ENCODE peak calls at places on chromosomes 4 and X, in five cellular contexts. Z, A, P, W and C are unnamed samples.

GRCh38 chr4:67332627-67333026 is 212.7 kb downstream of the CENPC start:
- DNase-seq in A (no peak), W (peak; percentile 7), P (no peak), Z (no peak), C (peak; percentile 28)

GRCh38 chrX:2614911-2615310 is 76.2 kb upstream of the CD99 start:
- DNase-seq in A (peak; percentile 83), P (no peak), Z (no peak), W (peak; percentile 91), C (peak; percentile 42)

GRCh38 chr4:83025563-83025962 is 9.4 kb upstream of the COPS4 start:
- DNase-seq in A (no peak), P (no peak), W (no peak), Z (no peak), C (no peak)

GRCh38 chr4:6732441-6733357 is 16.7 kb downstream of the BLOC1S4 start:
- DNase-seq in W (peak; percentile 88), Z (no peak), A (peak; percentile 94), P (no peak), C (peak; percentile 75)

GRCh38 chrX:21813612-21814368 is 25.6 kb upstream of the MBTPS2 start:
- DNase-seq in A (no peak), Z (no peak), P (no peak), W (no peak), C (no peak)

GRCh38 chrX:47518105-47518504 is 35.1 kb upstream of the ZNF41 start:
- DNase-seq in W (peak; percentile 7), P (no peak), Z (no peak), A (no peak), C (no peak)

GRCh38 chr4:13535708-13536361 is 8.5 kb downstream of the NKX3-2 start:
- DNase-seq in P (no peak), A (no peak), W (no peak), Z (peak; percentile 59), C (no peak)

GRCh38 chrX:28552882-28553829 is 34.1 kb upstream of the IL1RAPL1 start:
- DNase-seq in W (no peak), A (no peak), P (no peak), Z (no peak), C (no peak)

GRCh38 chrX:134294548-134294947 is 57.6 kb downstream of the CCDC160 start:
- DNase-seq in W (peak; percentile 0), A (peak; percentile 2), P (no peak), Z (no peak), C (no peak)

GRCh38 chr4:41877020-41877796 is 58.0 kb upstream of the TMEM33 start:
- DNase-seq in A (no peak), P (no peak), W (no peak), Z (peak; percentile 50), C (no peak)

GRCh38 chrX:152824841-152825374 is 5.6 kb downstream of the CETN2 start:
- DNase-seq in P (no peak), A (peak; percentile 41), W (no peak), Z (no peak), C (no peak)

GRCh38 chr4:34323549-34324325 is 1920.6 kb downstream of the ARAP2 start:
- DNase-seq in Z (no peak), A (peak; percentile 1), W (peak; percentile 29), P (no peak), C (no peak)

GRCh38 chrX:129158505-129158904 is 364.8 kb downstream of the SMARCA1 start:
- DNase-seq in W (no peak), Z (no peak), P (no peak), A (no peak), C (no peak)

GRCh38 chr4:76585897-76586360 is 150.9 kb downstream of the SHROOM3 start:
- DNase-seq in W (peak; percentile 85), P (peak; percentile 52), A (no peak), Z (peak; percentile 87), C (peak; percentile 95)

GRCh38 chr4:177403746-177404145 is 38.5 kb downstream of the AGA start:
- DNase-seq in A (no peak), W (no peak), P (no peak), Z (no peak), C (no peak)

GRCh38 chr4:48178931-48179330 is 44.9 kb upstream of the TXK start:
- DNase-seq in Z (no peak), P (no peak), W (no peak), A (no peak), C (no peak)

GRCh38 chr4:143291334-143291733 is 45.3 kb upstream of the GAB1 start:
- DNase-seq in P (no peak), Z (no peak), W (no peak), A (no peak), C (no peak)

GRCh38 chr4:84167089-84167488 is 332.0 kb downstream of the NKX6-1 start:
- DNase-seq in A (no peak), P (no peak), W (no peak), Z (no peak), C (no peak)

GRCh38 chr4:146245246-146245645 is 30.9 kb downstream of the REELD1 start:
- DNase-seq in Z (no peak), A (peak; percentile 16), P (no peak), W (no peak), C (no peak)

GRCh38 chr4:71570492-71570891 is 213.4 kb downstream of the GC start:
- DNase-seq in Z (no peak), A (peak; percentile 17), P (no peak), W (peak; percentile 52), C (no peak)

GRCh38 chr4:8267077-8267476 is 2.5 kb upstream of the HTRA3 start:
- DNase-seq in W (peak; percentile 67), A (peak; percentile 33), P (peak; percentile 35), Z (peak; percentile 83), C (peak; percentile 24)

GRCh38 chr4:53647547-53647946 is 56.3 kb upstream of the LNX1 start:
- DNase-seq in A (no peak), P (no peak), W (no peak), Z (no peak), C (peak; percentile 30)

GRCh38 chrX:40871385-40872082 is 136.2 kb upstream of the MED14 start:
- DNase-seq in W (peak; percentile 4), P (no peak), Z (no peak), A (peak; percentile 37), C (no peak)

GRCh38 chrX:70485466-70485865 is 40.8 kb downstream of the DLG3 start:
- DNase-seq in W (no peak), P (no peak), A (no peak), Z (no peak), C (no peak)

GRCh38 chrX:78595901-78596502 is 63.1 kb downstream of the RTL3 start:
- DNase-seq in W (peak; percentile 0), P (peak; percentile 36), A (no peak), Z (peak; percentile 47), C (no peak)

GRCh38 chr4:72319596-72319995 is 249.4 kb downstream of the ADAMTS3 start:
- DNase-seq in P (no peak), Z (no peak), A (peak; percentile 69), W (no peak), C (no peak)

GRCh38 chr4:108762559-108763225 is at the start of gene ETNPPL:
- DNase-seq in A (no peak), W (peak; percentile 28), Z (peak; percentile 85), P (peak; percentile 53), C (peak; percentile 4)

GRCh38 chrX:24055043-24055356 is 244 bp downstream of the EIF2S3 start:
- DNase-seq in Z (no peak), P (no peak), W (no peak), A (no peak), C (peak; percentile 1)

GRCh38 chr4:104896623-104897296 is 249.9 kb upstream of the TET2 start:
- DNase-seq in Z (no peak), P (no peak), A (no peak), W (no peak), C (no peak)

GRCh38 chr4:8201341-8201781 is 2.3 kb downstream of the SH3TC1 start:
- DNase-seq in A (no peak), Z (no peak), P (no peak), W (no peak), C (no peak)

GRCh38 chr4:6352031-6352763 is 82.5 kb downstream of the WFS1 start:
- DNase-seq in W (no peak), A (no peak), P (no peak), Z (no peak), C (no peak)

GRCh38 chr4:109928327-109929045 is 15.8 kb downstream of the EGF start:
- DNase-seq in Z (no peak), P (no peak), A (no peak), W (no peak), C (no peak)

GRCh38 chr4:109931318-109931717 is 18.6 kb downstream of the EGF start:
- DNase-seq in Z (no peak), A (no peak), W (no peak), P (no peak), C (no peak)

GRCh38 chr4:109925396-109925795 is 12.7 kb downstream of the EGF start:
- DNase-seq in Z (no peak), A (no peak), W (no peak), P (no peak), C (no peak)

GRCh38 chr4:109930872-109931271 is 18.2 kb downstream of the EGF start:
- DNase-seq in P (no peak), Z (no peak), A (no peak), W (no peak), C (no peak)

GRCh38 chr4:109930469-109930868 is 17.8 kb downstream of the EGF start:
- DNase-seq in Z (no peak), P (no peak), W (no peak), A (no peak), C (no peak)
- H2BK5ac ChIP-seq in Z (no peak overlapping the region), P (no peak overlapping the region), W (no peak overlapping the region), A (no peak overlapping the region), C (no peak overlapping the region)

DNA sequence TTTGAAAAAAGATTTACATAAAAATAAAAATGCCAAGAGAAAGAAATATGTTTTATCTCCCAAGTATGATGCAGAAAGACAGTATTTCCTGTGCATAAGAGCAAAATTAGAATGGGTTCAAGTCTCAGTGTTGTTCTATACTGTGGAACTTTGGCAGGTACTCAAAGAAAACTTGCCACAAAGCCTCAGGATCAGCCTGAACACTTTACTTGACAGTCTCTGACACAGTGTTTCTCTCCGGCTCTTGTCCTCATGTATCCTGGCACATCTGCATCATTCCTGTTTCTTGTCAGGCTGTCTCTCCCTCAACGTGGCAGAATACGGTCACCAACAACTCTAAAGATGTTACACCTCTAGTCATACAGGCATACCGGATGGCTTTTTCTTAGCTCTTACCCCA is 273.7 kb downstream of the ARHGAP24 start:
- DNase-seq in A (no peak), W (no peak), Z (no peak), P (no peak), C (no peak)
- H2BK5ac ChIP-seq in A (no peak overlapping the region), W (no peak overlapping the region), Z (no peak overlapping the region), P (no peak overlapping the region), C (no peak overlapping the region)

GRCh38 chrX:103441878-103442535 is 65.7 kb downstream of the BEX3 start:
- DNase-seq in A (no peak), P (no peak), Z (no peak), W (no peak), C (peak; percentile 1)
- H2BK5ac ChIP-seq in A (peak overlapping the region; percentile 2), P (no peak overlapping the region), Z (peak overlapping the region; percentile 60), W (no peak overlapping the region), C (peak overlapping the region; percentile 68)

DNA sequence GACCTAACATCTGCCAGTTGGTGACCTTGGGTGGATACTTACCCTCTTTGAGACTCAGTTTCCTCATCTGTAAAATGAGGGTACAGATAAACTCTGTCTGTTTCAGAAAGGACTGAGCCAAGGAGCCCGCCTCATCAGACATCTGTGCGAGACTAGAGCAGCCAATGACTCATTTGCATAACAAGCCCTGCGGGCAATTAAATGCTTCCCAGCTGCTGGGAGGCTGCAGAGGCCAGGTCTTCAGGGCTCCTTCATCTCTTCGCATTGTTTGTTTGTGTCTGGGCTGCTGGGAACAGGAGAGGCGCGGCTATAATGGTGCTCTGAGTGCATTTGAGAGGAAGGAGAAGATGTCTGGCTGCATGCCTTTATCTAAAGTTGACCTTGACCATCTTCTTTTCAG is 85.0 kb downstream of the ADRA2C start:
- DNase-seq in A (peak; percentile 17), P (no peak), W (no peak), Z (no peak), C (peak; percentile 66)
- H2BK5ac ChIP-seq in A (no peak overlapping the region), P (no peak overlapping the region), W (no peak overlapping the region), Z (peak overlapping the region; percentile 45), C (no peak overlapping the region)